ENCODE peak calls at places on chromosomes 7 and 10, in five cellular contexts. J, Z, H, O and V are unnamed samples.

GRCh38 chr7:30206466-30206865 is 71.7 kb downstream of the MTURN start:
- DNase-seq in O (peak; percentile 30), J (peak; percentile 74), H (no peak), Z (no peak), V (peak; percentile 61)

GRCh38 chr7:127976056-127976455 is 55.2 kb downstream of the LRRC4 start:
- DNase-seq in O (no peak), J (no peak), Z (no peak), H (no peak), V (no peak)

GRCh38 chr10:132309466-132309865 is 1.7 kb upstream of the STK32C start:
- DNase-seq in O (no peak), H (no peak), J (no peak), Z (no peak), V (no peak)

GRCh38 chr10:60942604-60943269 is 1.2 kb downstream of the RHOBTB1 start:
- DNase-seq in Z (peak; percentile 5), H (no peak), O (peak; percentile 9), J (peak; percentile 73), V (no peak)

GRCh38 chr10:29603516-29603915 is 31.3 kb downstream of the SVIL start:
- DNase-seq in O (no peak), H (no peak), Z (no peak), J (no peak), V (no peak)

GRCh38 chr10:3173173-3173878 is 744 bp upstream of the PITRM1 start:
- DNase-seq in H (no peak), J (no peak), Z (no peak), O (no peak), V (no peak)

GRCh38 chr7:151429555-151430331 is 10.2 kb downstream of the CRYGN start:
- DNase-seq in Z (no peak), H (no peak), J (peak; percentile 25), O (no peak), V (no peak)

GRCh38 chr10:86341361-86341811 is 25.2 kb downstream of the GRID1 start:
- DNase-seq in H (no peak), Z (no peak), O (no peak), J (no peak), V (no peak)

GRCh38 chr7:11206131-11206921 is 232.7 kb downstream of the PHF14 start:
- DNase-seq in O (no peak), J (no peak), Z (no peak), H (no peak), V (no peak)

DNA sequence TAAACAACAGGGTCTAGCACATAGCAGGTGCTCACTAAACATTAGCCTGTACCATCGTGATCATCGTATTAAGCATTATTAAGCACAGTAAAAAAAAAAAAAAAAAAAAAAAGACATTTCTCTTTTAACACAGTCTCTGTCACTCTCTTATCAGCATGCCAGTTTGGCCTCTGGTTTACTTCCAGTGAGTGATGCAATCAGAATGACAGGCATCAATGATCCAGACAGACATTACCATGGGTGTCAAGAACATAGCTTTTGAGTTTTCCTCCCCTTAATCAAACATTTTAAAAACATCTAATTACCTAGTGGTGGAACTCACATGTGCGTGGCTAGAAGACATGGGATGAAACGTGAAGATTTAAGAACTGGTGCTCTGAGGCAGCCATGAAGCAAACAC is 115.8 kb downstream of the CTTNBP2 start:
- DNase-seq in O (no peak), J (no peak), Z (no peak), H (no peak), V (no peak)
- H3K27ac ChIP-seq in O (no peak overlapping the region), J (no peak overlapping the region), Z (no peak overlapping the region), H (no peak overlapping the region), V (no peak overlapping the region)

GRCh38 chr10:89100680-89101079 is 106.4 kb downstream of the CH25H start:
- DNase-seq in H (no peak), J (no peak), O (no peak), Z (no peak), V (no peak)
- H3K27ac ChIP-seq in H (no peak overlapping the region), J (no peak overlapping the region), O (no peak overlapping the region), Z (no peak overlapping the region), V (no peak overlapping the region)

DNA sequence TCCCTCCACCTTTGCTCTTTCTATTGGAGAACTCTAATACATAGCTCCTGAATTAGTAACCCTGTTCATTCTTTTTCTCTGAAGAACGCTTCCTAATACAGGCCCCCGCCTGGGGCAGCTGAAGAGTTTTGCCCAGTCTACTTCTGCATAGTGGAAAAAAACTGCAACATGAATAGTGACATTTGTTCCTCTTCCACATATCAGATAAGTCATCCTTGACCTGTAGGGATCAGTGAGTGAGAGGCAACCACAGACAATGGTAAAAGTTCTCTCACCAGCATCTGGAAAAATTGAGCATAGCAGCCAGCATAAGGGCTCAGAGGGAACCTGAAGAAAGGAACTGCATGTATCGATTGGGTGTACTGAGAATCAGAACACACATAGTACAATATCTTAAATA is 262.0 kb downstream of the STK31 start:
- DNase-seq in Z (no peak), H (no peak), J (no peak), O (no peak), V (no peak)
- H3K27ac ChIP-seq in Z (no peak overlapping the region), H (no peak overlapping the region), J (no peak overlapping the region), O (no peak overlapping the region), V (no peak overlapping the region)

DNA sequence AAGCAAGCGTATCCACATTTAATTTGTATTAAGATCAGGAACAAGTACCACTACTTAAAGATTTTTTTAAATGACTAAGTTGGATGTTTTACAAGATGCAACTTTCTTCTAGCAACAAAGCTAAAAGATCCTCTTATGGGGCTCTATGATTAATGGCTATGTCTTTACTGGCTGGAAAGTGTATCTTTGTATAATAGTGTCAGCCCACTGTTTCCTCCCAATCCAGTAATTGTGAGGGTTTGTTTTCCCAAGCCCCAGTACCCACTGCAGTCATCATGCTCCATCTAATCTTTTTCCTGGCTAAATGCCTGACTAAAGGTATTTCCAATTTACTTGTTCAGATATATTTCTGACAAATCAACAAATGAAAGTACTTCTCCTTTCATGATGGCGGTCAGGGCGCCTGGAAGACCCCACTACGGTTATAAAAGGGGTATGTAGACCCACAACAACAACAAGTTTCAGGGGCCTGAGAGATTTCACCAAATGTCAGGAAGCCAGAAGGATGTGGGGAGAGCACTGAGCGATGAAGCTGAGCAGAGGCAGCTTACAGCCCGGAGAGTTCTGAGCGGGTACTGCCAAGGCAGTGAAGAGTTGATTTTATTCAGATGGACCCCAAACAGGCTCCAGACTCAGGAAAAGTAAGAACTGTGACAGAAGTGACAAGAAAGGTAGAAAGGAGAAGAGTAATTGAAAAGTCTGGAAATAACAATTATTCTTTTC is 222.6 kb upstream of the KLF14 start:
- DNase-seq in Z (no peak), O (no peak), J (no peak), H (no peak), V (no peak)
- H3K27ac ChIP-seq in Z (no peak overlapping the region), O (no peak overlapping the region), J (no peak overlapping the region), H (peak overlapping the region; percentile 97), V (no peak overlapping the region)

GRCh38 chr7:47454066-47454950 is 127.6 kb downstream of the TNS3 start:
- DNase-seq in Z (no peak), J (no peak), H (no peak), O (no peak), V (no peak)
- H3K27ac ChIP-seq in Z (no peak overlapping the region), J (peak overlapping the region; percentile 62), H (no peak overlapping the region), O (no peak overlapping the region), V (peak overlapping the region; percentile 87)

GRCh38 chr7:26329520-26330269 is 38.0 kb downstream of the SNX10 start:
- DNase-seq in H (no peak), Z (no peak), J (no peak), O (no peak), V (no peak)
- H3K27ac ChIP-seq in H (no peak overlapping the region), Z (no peak overlapping the region), J (no peak overlapping the region), O (no peak overlapping the region), V (no peak overlapping the region)